ENCODE peak calls at places on chromosomes 3 and 15, in four cellular contexts. U, D, H and A are unnamed samples.

GRCh38 chr15:49877871-49878511 is 241.0 kb downstream of the ATP8B4 start:
- DNase-seq in U (no peak), D (peak), H (no peak), A (peak)

GRCh38 chr15:67548532-67548852 is 6.0 kb downstream of the MAP2K5 start:
- DNase-seq in U (no peak), D (no peak), H (no peak), A (no peak)

GRCh38 chr3:119663885-119664284 is 3.5 kb upstream of the POPDC2 start:
- DNase-seq in U (no peak), D (peak), H (no peak), A (no peak)

GRCh38 chr3:10804183-10804648 is 11.8 kb upstream of the SLC6A11 start:
- DNase-seq in U (no peak), D (peak), H (no peak), A (no peak)

GRCh38 chr15:53831907-53832793 is 72.7 kb upstream of the WDR72 start:
- DNase-seq in U (no peak), D (no peak), H (no peak), A (no peak)

GRCh38 chr15:93037341-93038063 is 51.5 kb downstream of the RGMA start:
- DNase-seq in U (no peak), D (peak), H (no peak), A (no peak)

GRCh38 chr15:60649845-60650548 is 171.1 kb upstream of the ICE2 start:
- DNase-seq in U (no peak), D (peak), H (no peak), A (peak)

GRCh38 chr3:151085889-151086483 is 522 bp downstream of the MED12L start:
- DNase-seq in U (peak), D (no peak), H (no peak), A (no peak)

GRCh38 chr3:35437381-35437780 is 201.9 kb upstream of the ARPP21 start:
- DNase-seq in U (no peak), D (no peak), H (no peak), A (no peak)

GRCh38 chr15:25849431-25849921 is 13.7 kb downstream of the ATP10A start:
- DNase-seq in U (no peak), D (peak), H (no peak), A (peak)

GRCh38 chr3:135000465-135000864 is 205.4 kb downstream of the EPHB1 start:
- DNase-seq in U (no peak), D (no peak), H (no peak), A (no peak)

GRCh38 chr3:64530434-64531049 is 157.3 kb downstream of the ADAMTS9 start:
- DNase-seq in U (no peak), D (peak), H (no peak), A (peak)

GRCh38 chr3:113897373-113897777 is 50.4 kb upstream of the ZDHHC23 start:
- DNase-seq in U (no peak), D (no peak), H (no peak), A (no peak)

GRCh38 chr3:14925729-14926591 is 21.4 kb upstream of the NR2C2 start:
- DNase-seq in U (no peak), D (peak), H (no peak), A (peak)

GRCh38 chr3:31900583-31900982 is 80.5 kb downstream of the OSBPL10 start:
- DNase-seq in U (no peak), D (no peak), H (no peak), A (no peak)

GRCh38 chr15:49134683-49135341 is 20.6 kb downstream of the COPS2 start:
- DNase-seq in U (no peak), D (no peak), H (no peak), A (peak)

GRCh38 chr3:18988619-18989229 is 159.6 kb upstream of the KCNH8 start:
- DNase-seq in U (no peak), D (peak), H (no peak), A (no peak)

GRCh38 chr15:89760303-89761008 is 9.4 kb upstream of the MESP1 start:
- DNase-seq in U (peak), D (peak), H (peak), A (peak)

GRCh38 chr3:64365877-64366276 is 140.6 kb upstream of the PRICKLE2 start:
- DNase-seq in U (no peak), D (no peak), H (no peak), A (no peak)